ENCODE peak calls at places on chromosomes 7 and 10, in ten cellular contexts. X is stimulated activated CD8-positive, alpha-beta memory T cell treated with anti-CD3 and anti-CD28 coated beads, Interleukin-4, amount 100 ng/mL, for 1 hour; R is OCI-LY7; U is tibial nerve; G is activated naive CD4-positive, alpha-beta T cell; A is fibroblast of the conjunctiva; L is glutamatergic neuron; K is NCI-H1105; P is astrocyte of the spinal cord; Q is kidney. Y is an unnamed sample.

GRCh38 chr10:7855205-7855604 is 36.9 kb downstream of the TAF3 start:
- DNase-seq in X (no peak), R (no peak), U (no peak), G (no peak), A (no peak), L (no peak), K (no peak), P (no peak), Q (no peak), Y (no peak)

GRCh38 chr10:16393271-16393858 is 43.4 kb upstream of the PTER start:
- DNase-seq in X (no peak), R (no peak), U (no peak), G (no peak), A (no peak), L (no peak), K (no peak), P (no peak), Q (no peak), Y (no peak)

GRCh38 chr7:41693150-41693997 is 9.5 kb downstream of the INHBA start:
- DNase-seq in X (no peak), R (no peak), U (no peak), G (no peak), A (no peak), L (no peak), K (peak), P (no peak), Q (no peak), Y (no peak)

GRCh38 chr7:130921391-130922180 is 187.6 kb upstream of the KLF14 start:
- DNase-seq in X (no peak), R (no peak), U (peak), G (no peak), A (peak), L (no peak), K (peak), P (peak), Q (peak), Y (peak)

GRCh38 chr7:42691030-42691639 is 220.7 kb downstream of the C7orf25 start:
- DNase-seq in X (no peak), R (peak), U (peak), G (no peak), A (peak), L (no peak), K (no peak), P (peak), Q (no peak), Y (peak)

GRCh38 chr10:79149662-79150443 is 81.1 kb downstream of the ZMIZ1 start:
- DNase-seq in X (no peak), R (peak), U (peak), G (no peak), A (peak), L (no peak), K (no peak), P (peak), Q (peak), Y (no peak)

GRCh38 chr7:72405389-72405788 is 6.7 kb downstream of the CALN1 start:
- DNase-seq in X (no peak), R (no peak), U (no peak), G (no peak), A (no peak), L (no peak), K (no peak), P (no peak), Q (no peak), Y (no peak)

GRCh38 chr7:31764457-31764856 is 77.4 kb downstream of the PPP1R17 start:
- DNase-seq in X (no peak), R (no peak), U (no peak), G (no peak), A (no peak), L (no peak), K (no peak), P (no peak), Q (no peak), Y (no peak)

GRCh38 chr7:156897673-156898072 is 4.7 kb upstream of the LMBR1 start:
- DNase-seq in X (no peak), R (no peak), U (no peak), G (no peak), A (no peak), L (no peak), K (no peak), P (no peak), Q (no peak), Y (no peak)

GRCh38 chr10:119449760-119450461 is 92.6 kb downstream of the RGS10 start:
- DNase-seq in X (no peak), R (peak), U (no peak), G (no peak), A (peak), L (no peak), K (no peak), P (peak), Q (peak), Y (no peak)